ENCODE peak calls at places on chromosomes 11 and 22, in six cellular contexts. K, J, F, D, C and S are unnamed samples.

GRCh38 chr11:114348200-114349191 is 51.8 kb downstream of the C11orf71 start:
- DNase-seq in J (no peak), C (no peak), K (peak), D (no peak), F (peak), S (no peak)

GRCh38 chr22:40348025-40348658 is 1.8 kb downstream of the ADSL start:
- DNase-seq in K (peak), C (peak), J (no peak), F (no peak), D (peak), S (no peak)

GRCh38 chr11:3091846-3092602 is 34.8 kb upstream of the CARS1 start:
- DNase-seq in J (peak), K (no peak), F (peak), D (peak), C (peak), S (no peak)

GRCh38 chr11:70582886-70583641 is 184.7 kb downstream of the CTTN start:
- DNase-seq in J (no peak), C (no peak), D (no peak), F (no peak), K (no peak), S (no peak)

GRCh38 chr11:128039140-128040021 is 548.0 kb downstream of the ETS1 start:
- DNase-seq in F (peak), K (peak), J (peak), C (peak), D (peak), S (no peak)

GRCh38 chr11:122091850-122092249 is 24.2 kb downstream of the BLID start:
- DNase-seq in C (no peak), K (no peak), J (no peak), D (no peak), F (no peak), S (no peak)

GRCh38 chr11:133508448-133508847 is 23.9 kb downstream of the OPCML start:
- DNase-seq in C (no peak), J (no peak), K (no peak), F (no peak), D (no peak), S (no peak)

GRCh38 chr22:46163498-46163897 is 13.2 kb downstream of the PPARA start:
- DNase-seq in F (no peak), C (no peak), K (no peak), D (no peak), J (no peak), S (no peak)

GRCh38 chr22:33666661-33667619 is 253.3 kb downstream of the LARGE1 start:
- DNase-seq in F (no peak), K (no peak), D (no peak), C (no peak), J (no peak), S (no peak)

GRCh38 chr11:78810489-78811090 is 235.9 kb upstream of the NARS2 start:
- DNase-seq in C (no peak), D (no peak), F (no peak), J (no peak), K (no peak), S (no peak)

GRCh38 chr11:47784785-47785381 is 17.7 kb upstream of the FNBP4 start:
- DNase-seq in C (no peak), F (no peak), K (no peak), J (no peak), D (no peak), S (no peak)

GRCh38 chr11:117819096-117820040 is 5.2 kb downstream of the FXYD2 start:
- DNase-seq in J (no peak), F (peak), D (no peak), C (peak), K (peak), S (no peak)